ENCODE peak calls at places on chromosomes 6 and 20, in seven cellular contexts. One of them, this sample, is unnamed.

GRCh38 chr6:14542670-14543366 is 425.2 kb downstream of the CD83 start:
- DNase-seq in endothelial cell: no peak
- DNase-seq in ovary: no peak
- DNase-seq in stimulated activated CD4-positive, alpha-beta T cell treated with anti-CD3 and anti-CD28 coated beads, Interleukin-15, amount 100 ng/mL, for 24 hours: peak
- DNase-seq in WERI-Rb-1: no peak
- DNase-seq in Right ventricle myocardium superior: no peak
- DNase-seq in AG08395: peak
- DNase-seq in this sample: peak

GRCh38 chr6:17418281-17419188 is 25.1 kb downstream of the CAP2 start:
- DNase-seq in WERI-Rb-1: peak
- DNase-seq in endothelial cell: no peak
- DNase-seq in AG08395: peak
- DNase-seq in stimulated activated CD4-positive, alpha-beta T cell treated with anti-CD3 and anti-CD28 coated beads, Interleukin-15, amount 100 ng/mL, for 24 hours: no peak
- DNase-seq in Right ventricle myocardium superior: no peak
- DNase-seq in ovary: no peak
- DNase-seq in this sample: peak

GRCh38 chr6:2854394-2854982 is 12.8 kb upstream of the SERPINB1 start:
- DNase-seq in AG08395: no peak
- DNase-seq in stimulated activated CD4-positive, alpha-beta T cell treated with anti-CD3 and anti-CD28 coated beads, Interleukin-15, amount 100 ng/mL, for 24 hours: no peak
- DNase-seq in ovary: no peak
- DNase-seq in WERI-Rb-1: no peak
- DNase-seq in endothelial cell: no peak
- DNase-seq in Right ventricle myocardium superior: no peak
- DNase-seq in this sample: no peak

GRCh38 chr6:139108378-139108777 is 26.5 kb upstream of the HECA start:
- DNase-seq in WERI-Rb-1: no peak
- DNase-seq in Right ventricle myocardium superior: no peak
- DNase-seq in ovary: no peak
- DNase-seq in endothelial cell: no peak
- DNase-seq in stimulated activated CD4-positive, alpha-beta T cell treated with anti-CD3 and anti-CD28 coated beads, Interleukin-15, amount 100 ng/mL, for 24 hours: no peak
- DNase-seq in AG08395: no peak
- DNase-seq in this sample: no peak

GRCh38 chr20:967796-968742 is 34.0 kb downstream of the RSPO4 start:
- DNase-seq in ovary: no peak
- DNase-seq in AG08395: peak
- DNase-seq in WERI-Rb-1: peak
- DNase-seq in Right ventricle myocardium superior: no peak
- DNase-seq in endothelial cell: no peak
- DNase-seq in stimulated activated CD4-positive, alpha-beta T cell treated with anti-CD3 and anti-CD28 coated beads, Interleukin-15, amount 100 ng/mL, for 24 hours: peak
- DNase-seq in this sample: no peak

GRCh38 chr6:18350271-18350670 is 36.9 kb upstream of the RNF144B start:
- DNase-seq in ovary: no peak
- DNase-seq in AG08395: no peak
- DNase-seq in stimulated activated CD4-positive, alpha-beta T cell treated with anti-CD3 and anti-CD28 coated beads, Interleukin-15, amount 100 ng/mL, for 24 hours: no peak
- DNase-seq in endothelial cell: no peak
- DNase-seq in WERI-Rb-1: no peak
- DNase-seq in Right ventricle myocardium superior: no peak
- DNase-seq in this sample: peak

GRCh38 chr6:138098306-138098705 is 8.9 kb downstream of the PERP start:
- DNase-seq in Right ventricle myocardium superior: no peak
- DNase-seq in endothelial cell: no peak
- DNase-seq in ovary: no peak
- DNase-seq in AG08395: no peak
- DNase-seq in WERI-Rb-1: no peak
- DNase-seq in stimulated activated CD4-positive, alpha-beta T cell treated with anti-CD3 and anti-CD28 coated beads, Interleukin-15, amount 100 ng/mL, for 24 hours: no peak
- DNase-seq in this sample: no peak

GRCh38 chr20:63061701-63062100 is 54.9 kb upstream of the BHLHE23 start:
- DNase-seq in ovary: no peak
- DNase-seq in WERI-Rb-1: no peak
- DNase-seq in stimulated activated CD4-positive, alpha-beta T cell treated with anti-CD3 and anti-CD28 coated beads, Interleukin-15, amount 100 ng/mL, for 24 hours: no peak
- DNase-seq in endothelial cell: no peak
- DNase-seq in Right ventricle myocardium superior: peak
- DNase-seq in AG08395: no peak
- DNase-seq in this sample: no peak

GRCh38 chr6:95803889-95804288 is 211.9 kb upstream of the FUT9 start:
- DNase-seq in stimulated activated CD4-positive, alpha-beta T cell treated with anti-CD3 and anti-CD28 coated beads, Interleukin-15, amount 100 ng/mL, for 24 hours: no peak
- DNase-seq in WERI-Rb-1: no peak
- DNase-seq in Right ventricle myocardium superior: no peak
- DNase-seq in endothelial cell: no peak
- DNase-seq in AG08395: no peak
- DNase-seq in ovary: no peak
- DNase-seq in this sample: no peak

GRCh38 chr6:79913369-79913768 is 34.0 kb downstream of the ELOVL4 start:
- DNase-seq in endothelial cell: no peak
- DNase-seq in WERI-Rb-1: peak
- DNase-seq in AG08395: no peak
- DNase-seq in stimulated activated CD4-positive, alpha-beta T cell treated with anti-CD3 and anti-CD28 coated beads, Interleukin-15, amount 100 ng/mL, for 24 hours: no peak
- DNase-seq in Right ventricle myocardium superior: no peak
- DNase-seq in ovary: no peak
- DNase-seq in this sample: no peak

GRCh38 chr6:47188588-47189021 is 121.1 kb downstream of the TNFRSF21 start:
- DNase-seq in stimulated activated CD4-positive, alpha-beta T cell treated with anti-CD3 and anti-CD28 coated beads, Interleukin-15, amount 100 ng/mL, for 24 hours: no peak
- DNase-seq in endothelial cell: no peak
- DNase-seq in Right ventricle myocardium superior: no peak
- DNase-seq in AG08395: peak
- DNase-seq in WERI-Rb-1: no peak
- DNase-seq in ovary: no peak
- DNase-seq in this sample: peak

GRCh38 chr6:31718294-31718693 is 3.1 kb downstream of the LY6G6D start:
- DNase-seq in stimulated activated CD4-positive, alpha-beta T cell treated with anti-CD3 and anti-CD28 coated beads, Interleukin-15, amount 100 ng/mL, for 24 hours: no peak
- DNase-seq in AG08395: no peak
- DNase-seq in ovary: no peak
- DNase-seq in endothelial cell: no peak
- DNase-seq in WERI-Rb-1: no peak
- DNase-seq in Right ventricle myocardium superior: no peak
- DNase-seq in this sample: no peak

GRCh38 chr6:138107752-138108592 is 753 bp upstream of the PERP start:
- DNase-seq in stimulated activated CD4-positive, alpha-beta T cell treated with anti-CD3 and anti-CD28 coated beads, Interleukin-15, amount 100 ng/mL, for 24 hours: peak
- DNase-seq in ovary: no peak
- DNase-seq in AG08395: no peak
- DNase-seq in WERI-Rb-1: peak
- DNase-seq in Right ventricle myocardium superior: no peak
- DNase-seq in endothelial cell: no peak
- DNase-seq in this sample: no peak

GRCh38 chr6:162543221-162543620 is 184.3 kb downstream of the PRKN start:
- DNase-seq in WERI-Rb-1: no peak
- DNase-seq in AG08395: no peak
- DNase-seq in stimulated activated CD4-positive, alpha-beta T cell treated with anti-CD3 and anti-CD28 coated beads, Interleukin-15, amount 100 ng/mL, for 24 hours: no peak
- DNase-seq in endothelial cell: no peak
- DNase-seq in ovary: no peak
- DNase-seq in Right ventricle myocardium superior: no peak
- DNase-seq in this sample: no peak